ENCODE peak calls at places on chromosomes 5 and 9, in five cellular contexts. One of them, this sample, is unnamed.

GRCh38 chr5:132475939-132476852 is 14.4 kb downstream of the IRF1 start:
- DNase-seq in AG08396: no peak
- DNase-seq in activated effector memory CD4-positive, alpha-beta T cell treated with anti-CD3 and anti-CD28 coated beads, Interleukin-2, amount 50 U/mL, for 16 hours: peak
- DNase-seq in C1 segment of cervical spinal cord: no peak
- DNase-seq in iPS-NIHi11: no peak
- DNase-seq in this sample: no peak

GRCh38 chr5:79448336-79448735 is 65.6 kb downstream of the HOMER1 start:
- DNase-seq in iPS-NIHi11: no peak
- DNase-seq in C1 segment of cervical spinal cord: no peak
- DNase-seq in AG08396: peak
- DNase-seq in activated effector memory CD4-positive, alpha-beta T cell treated with anti-CD3 and anti-CD28 coated beads, Interleukin-2, amount 50 U/mL, for 16 hours: no peak
- DNase-seq in this sample: no peak

GRCh38 chr9:8533681-8534080 is 734.1 kb upstream of the DMAC1 start:
- DNase-seq in C1 segment of cervical spinal cord: no peak
- DNase-seq in AG08396: no peak
- DNase-seq in iPS-NIHi11: no peak
- DNase-seq in activated effector memory CD4-positive, alpha-beta T cell treated with anti-CD3 and anti-CD28 coated beads, Interleukin-2, amount 50 U/mL, for 16 hours: no peak
- DNase-seq in this sample: no peak

GRCh38 chr5:126656397-126657007 is 55.8 kb downstream of the PHAX start:
- DNase-seq in C1 segment of cervical spinal cord: no peak
- DNase-seq in AG08396: peak
- DNase-seq in activated effector memory CD4-positive, alpha-beta T cell treated with anti-CD3 and anti-CD28 coated beads, Interleukin-2, amount 50 U/mL, for 16 hours: peak
- DNase-seq in iPS-NIHi11: peak
- DNase-seq in this sample: no peak

GRCh38 chr9:132543251-132543650 is 39.2 kb upstream of the BARHL1 start:
- DNase-seq in iPS-NIHi11: no peak
- DNase-seq in AG08396: no peak
- DNase-seq in activated effector memory CD4-positive, alpha-beta T cell treated with anti-CD3 and anti-CD28 coated beads, Interleukin-2, amount 50 U/mL, for 16 hours: no peak
- DNase-seq in C1 segment of cervical spinal cord: no peak
- DNase-seq in this sample: no peak

GRCh38 chr5:35285435-35285834 is 55.1 kb upstream of the PRLR start:
- DNase-seq in activated effector memory CD4-positive, alpha-beta T cell treated with anti-CD3 and anti-CD28 coated beads, Interleukin-2, amount 50 U/mL, for 16 hours: no peak
- DNase-seq in C1 segment of cervical spinal cord: no peak
- DNase-seq in AG08396: no peak
- DNase-seq in iPS-NIHi11: no peak
- DNase-seq in this sample: no peak

GRCh38 chr5:115423541-115423940 is 121.0 kb downstream of the FEM1C start:
- DNase-seq in activated effector memory CD4-positive, alpha-beta T cell treated with anti-CD3 and anti-CD28 coated beads, Interleukin-2, amount 50 U/mL, for 16 hours: no peak
- DNase-seq in AG08396: no peak
- DNase-seq in C1 segment of cervical spinal cord: no peak
- DNase-seq in iPS-NIHi11: no peak
- DNase-seq in this sample: no peak

GRCh38 chr5:62354028-62354874 is 48.2 kb downstream of the KIF2A start:
- DNase-seq in C1 segment of cervical spinal cord: no peak
- DNase-seq in AG08396: peak
- DNase-seq in activated effector memory CD4-positive, alpha-beta T cell treated with anti-CD3 and anti-CD28 coated beads, Interleukin-2, amount 50 U/mL, for 16 hours: no peak
- DNase-seq in iPS-NIHi11: no peak
- DNase-seq in this sample: no peak

GRCh38 chr5:14405267-14405666 is 176.3 kb upstream of the OTULINL start:
- DNase-seq in iPS-NIHi11: peak
- DNase-seq in C1 segment of cervical spinal cord: no peak
- DNase-seq in AG08396: no peak
- DNase-seq in activated effector memory CD4-positive, alpha-beta T cell treated with anti-CD3 and anti-CD28 coated beads, Interleukin-2, amount 50 U/mL, for 16 hours: no peak
- DNase-seq in this sample: no peak

GRCh38 chr9:120935383-120935857 is 8.8 kb upstream of the TRAF1 start:
- DNase-seq in iPS-NIHi11: peak
- DNase-seq in AG08396: peak
- DNase-seq in C1 segment of cervical spinal cord: peak
- DNase-seq in activated effector memory CD4-positive, alpha-beta T cell treated with anti-CD3 and anti-CD28 coated beads, Interleukin-2, amount 50 U/mL, for 16 hours: peak
- DNase-seq in this sample: peak

GRCh38 chr9:133147412-133148271 is 16.1 kb downstream of the GBGT1 start:
- DNase-seq in C1 segment of cervical spinal cord: no peak
- DNase-seq in activated effector memory CD4-positive, alpha-beta T cell treated with anti-CD3 and anti-CD28 coated beads, Interleukin-2, amount 50 U/mL, for 16 hours: peak
- DNase-seq in iPS-NIHi11: peak
- DNase-seq in AG08396: peak
- DNase-seq in this sample: peak

GRCh38 chr5:73641811-73642210 is 15.8 kb downstream of the ARHGEF28 start:
- DNase-seq in iPS-NIHi11: no peak
- DNase-seq in activated effector memory CD4-positive, alpha-beta T cell treated with anti-CD3 and anti-CD28 coated beads, Interleukin-2, amount 50 U/mL, for 16 hours: no peak
- DNase-seq in AG08396: no peak
- DNase-seq in C1 segment of cervical spinal cord: no peak
- DNase-seq in this sample: no peak

GRCh38 chr5:124630767-124631704 is 115.4 kb downstream of the ZNF608 start:
- DNase-seq in iPS-NIHi11: no peak
- DNase-seq in AG08396: no peak
- DNase-seq in C1 segment of cervical spinal cord: no peak
- DNase-seq in activated effector memory CD4-positive, alpha-beta T cell treated with anti-CD3 and anti-CD28 coated beads, Interleukin-2, amount 50 U/mL, for 16 hours: no peak
- DNase-seq in this sample: no peak

GRCh38 chr9:3478549-3478953 is 47.2 kb downstream of the RFX3 start:
- DNase-seq in C1 segment of cervical spinal cord: no peak
- DNase-seq in iPS-NIHi11: peak
- DNase-seq in AG08396: no peak
- DNase-seq in activated effector memory CD4-positive, alpha-beta T cell treated with anti-CD3 and anti-CD28 coated beads, Interleukin-2, amount 50 U/mL, for 16 hours: no peak
- DNase-seq in this sample: no peak

GRCh38 chr5:5014836-5015235 is 125.3 kb upstream of the ADAMTS16 start:
- DNase-seq in activated effector memory CD4-positive, alpha-beta T cell treated with anti-CD3 and anti-CD28 coated beads, Interleukin-2, amount 50 U/mL, for 16 hours: no peak
- DNase-seq in iPS-NIHi11: peak
- DNase-seq in AG08396: no peak
- DNase-seq in C1 segment of cervical spinal cord: no peak
- DNase-seq in this sample: no peak

GRCh38 chr5:72991394-72991793 is 35.6 kb downstream of the FCHO2 start:
- DNase-seq in activated effector memory CD4-positive, alpha-beta T cell treated with anti-CD3 and anti-CD28 coated beads, Interleukin-2, amount 50 U/mL, for 16 hours: no peak
- DNase-seq in iPS-NIHi11: no peak
- DNase-seq in C1 segment of cervical spinal cord: no peak
- DNase-seq in AG08396: no peak
- DNase-seq in this sample: no peak

GRCh38 chr5:13081116-13081515 is 863.4 kb downstream of the DNAH5 start:
- DNase-seq in C1 segment of cervical spinal cord: no peak
- DNase-seq in iPS-NIHi11: no peak
- DNase-seq in activated effector memory CD4-positive, alpha-beta T cell treated with anti-CD3 and anti-CD28 coated beads, Interleukin-2, amount 50 U/mL, for 16 hours: no peak
- DNase-seq in AG08396: no peak
- DNase-seq in this sample: no peak

GRCh38 chr9:2356391-2356790 is 265.2 kb upstream of the VLDLR start:
- DNase-seq in AG08396: no peak
- DNase-seq in activated effector memory CD4-positive, alpha-beta T cell treated with anti-CD3 and anti-CD28 coated beads, Interleukin-2, amount 50 U/mL, for 16 hours: no peak
- DNase-seq in C1 segment of cervical spinal cord: no peak
- DNase-seq in iPS-NIHi11: no peak
- DNase-seq in this sample: no peak

GRCh38 chr9:36985061-36985768 is 48.9 kb downstream of the PAX5 start:
- DNase-seq in AG08396: no peak
- DNase-seq in iPS-NIHi11: no peak
- DNase-seq in activated effector memory CD4-positive, alpha-beta T cell treated with anti-CD3 and anti-CD28 coated beads, Interleukin-2, amount 50 U/mL, for 16 hours: peak
- DNase-seq in C1 segment of cervical spinal cord: no peak
- DNase-seq in this sample: no peak

GRCh38 chr9:101375546-101375945 is 9.3 kb downstream of the BAAT start:
- DNase-seq in activated effector memory CD4-positive, alpha-beta T cell treated with anti-CD3 and anti-CD28 coated beads, Interleukin-2, amount 50 U/mL, for 16 hours: no peak
- DNase-seq in C1 segment of cervical spinal cord: no peak
- DNase-seq in AG08396: no peak
- DNase-seq in iPS-NIHi11: no peak
- DNase-seq in this sample: no peak

GRCh38 chr5:113212244-113212920 is 222.4 kb downstream of the TSSK1B start:
- DNase-seq in AG08396: no peak
- DNase-seq in C1 segment of cervical spinal cord: no peak
- DNase-seq in iPS-NIHi11: no peak
- DNase-seq in activated effector memory CD4-positive, alpha-beta T cell treated with anti-CD3 and anti-CD28 coated beads, Interleukin-2, amount 50 U/mL, for 16 hours: no peak
- DNase-seq in this sample: peak

GRCh38 chr9:137221477-137222111 is 446 bp downstream of the RNF208 start:
- DNase-seq in iPS-NIHi11: peak
- DNase-seq in activated effector memory CD4-positive, alpha-beta T cell treated with anti-CD3 and anti-CD28 coated beads, Interleukin-2, amount 50 U/mL, for 16 hours: no peak
- DNase-seq in AG08396: no peak
- DNase-seq in C1 segment of cervical spinal cord: no peak
- DNase-seq in this sample: peak

GRCh38 chr5:87705876-87706275 is 293.1 kb upstream of the CCNH start:
- DNase-seq in iPS-NIHi11: no peak
- DNase-seq in AG08396: no peak
- DNase-seq in activated effector memory CD4-positive, alpha-beta T cell treated with anti-CD3 and anti-CD28 coated beads, Interleukin-2, amount 50 U/mL, for 16 hours: no peak
- DNase-seq in C1 segment of cervical spinal cord: no peak
- DNase-seq in this sample: no peak

GRCh38 chr5:107456281-107456715 is 214.4 kb downstream of the EFNA5 start:
- DNase-seq in activated effector memory CD4-positive, alpha-beta T cell treated with anti-CD3 and anti-CD28 coated beads, Interleukin-2, amount 50 U/mL, for 16 hours: no peak
- DNase-seq in C1 segment of cervical spinal cord: no peak
- DNase-seq in iPS-NIHi11: no peak
- DNase-seq in AG08396: no peak
- DNase-seq in this sample: peak

GRCh38 chr5:172904643-172905345 is 54.4 kb upstream of the RPL26L1 start:
- DNase-seq in iPS-NIHi11: peak
- DNase-seq in C1 segment of cervical spinal cord: no peak
- DNase-seq in AG08396: peak
- DNase-seq in activated effector memory CD4-positive, alpha-beta T cell treated with anti-CD3 and anti-CD28 coated beads, Interleukin-2, amount 50 U/mL, for 16 hours: no peak
- DNase-seq in this sample: no peak

GRCh38 chr5:82340799-82341198 is 62.6 kb upstream of the RPS23 start:
- DNase-seq in C1 segment of cervical spinal cord: no peak
- DNase-seq in AG08396: no peak
- DNase-seq in activated effector memory CD4-positive, alpha-beta T cell treated with anti-CD3 and anti-CD28 coated beads, Interleukin-2, amount 50 U/mL, for 16 hours: no peak
- DNase-seq in iPS-NIHi11: no peak
- DNase-seq in this sample: no peak

GRCh38 chr5:38009754-38010386 is 170.0 kb upstream of the GDNF start:
- DNase-seq in C1 segment of cervical spinal cord: no peak
- DNase-seq in AG08396: no peak
- DNase-seq in iPS-NIHi11: no peak
- DNase-seq in activated effector memory CD4-positive, alpha-beta T cell treated with anti-CD3 and anti-CD28 coated beads, Interleukin-2, amount 50 U/mL, for 16 hours: no peak
- DNase-seq in this sample: no peak

GRCh38 chr9:18250051-18250450 is 223.9 kb upstream of the ADAMTSL1 start:
- DNase-seq in C1 segment of cervical spinal cord: no peak
- DNase-seq in iPS-NIHi11: no peak
- DNase-seq in AG08396: no peak
- DNase-seq in activated effector memory CD4-positive, alpha-beta T cell treated with anti-CD3 and anti-CD28 coated beads, Interleukin-2, amount 50 U/mL, for 16 hours: no peak
- DNase-seq in this sample: no peak

GRCh38 chr5:2299388-2300220 is 416.9 kb upstream of the IRX4 start:
- DNase-seq in activated effector memory CD4-positive, alpha-beta T cell treated with anti-CD3 and anti-CD28 coated beads, Interleukin-2, amount 50 U/mL, for 16 hours: no peak
- DNase-seq in iPS-NIHi11: no peak
- DNase-seq in C1 segment of cervical spinal cord: no peak
- DNase-seq in AG08396: no peak
- DNase-seq in this sample: no peak

GRCh38 chr9:99694393-99694792 is 127.3 kb upstream of the NR4A3 start:
- DNase-seq in AG08396: no peak
- DNase-seq in activated effector memory CD4-positive, alpha-beta T cell treated with anti-CD3 and anti-CD28 coated beads, Interleukin-2, amount 50 U/mL, for 16 hours: no peak
- DNase-seq in iPS-NIHi11: no peak
- DNase-seq in C1 segment of cervical spinal cord: no peak
- DNase-seq in this sample: no peak

GRCh38 chr5:86613459-86613858 is 4.3 kb upstream of the COX7C start:
- DNase-seq in C1 segment of cervical spinal cord: no peak
- DNase-seq in AG08396: no peak
- DNase-seq in activated effector memory CD4-positive, alpha-beta T cell treated with anti-CD3 and anti-CD28 coated beads, Interleukin-2, amount 50 U/mL, for 16 hours: no peak
- DNase-seq in iPS-NIHi11: no peak
- DNase-seq in this sample: no peak

GRCh38 chr9:123657921-123658320 is 272.0 kb downstream of the DENND1A start:
- DNase-seq in activated effector memory CD4-positive, alpha-beta T cell treated with anti-CD3 and anti-CD28 coated beads, Interleukin-2, amount 50 U/mL, for 16 hours: no peak
- DNase-seq in iPS-NIHi11: no peak
- DNase-seq in C1 segment of cervical spinal cord: no peak
- DNase-seq in AG08396: no peak
- DNase-seq in this sample: no peak

GRCh38 chr5:151692312-151692711 is 5.6 kb upstream of the SPARC start:
- DNase-seq in C1 segment of cervical spinal cord: no peak
- DNase-seq in iPS-NIHi11: no peak
- DNase-seq in activated effector memory CD4-positive, alpha-beta T cell treated with anti-CD3 and anti-CD28 coated beads, Interleukin-2, amount 50 U/mL, for 16 hours: no peak
- DNase-seq in AG08396: no peak
- DNase-seq in this sample: peak

GRCh38 chr9:115730396-115730795 is 423.2 kb upstream of the PAPPA start:
- DNase-seq in iPS-NIHi11: no peak
- DNase-seq in activated effector memory CD4-positive, alpha-beta T cell treated with anti-CD3 and anti-CD28 coated beads, Interleukin-2, amount 50 U/mL, for 16 hours: no peak
- DNase-seq in C1 segment of cervical spinal cord: no peak
- DNase-seq in AG08396: no peak
- DNase-seq in this sample: no peak

GRCh38 chr9:124532897-124533296 is 25.7 kb upstream of the NR5A1 start:
- DNase-seq in activated effector memory CD4-positive, alpha-beta T cell treated with anti-CD3 and anti-CD28 coated beads, Interleukin-2, amount 50 U/mL, for 16 hours: no peak
- DNase-seq in iPS-NIHi11: no peak
- DNase-seq in C1 segment of cervical spinal cord: no peak
- DNase-seq in AG08396: no peak
- DNase-seq in this sample: no peak

GRCh38 chr9:120424248-120424647 is 155.7 kb downstream of the CDK5RAP2 start:
- DNase-seq in C1 segment of cervical spinal cord: no peak
- DNase-seq in activated effector memory CD4-positive, alpha-beta T cell treated with anti-CD3 and anti-CD28 coated beads, Interleukin-2, amount 50 U/mL, for 16 hours: no peak
- DNase-seq in AG08396: no peak
- DNase-seq in iPS-NIHi11: no peak
- DNase-seq in this sample: no peak

GRCh38 chr9:38682713-38683112 is 37.2 kb downstream of the FAM240B start:
- DNase-seq in activated effector memory CD4-positive, alpha-beta T cell treated with anti-CD3 and anti-CD28 coated beads, Interleukin-2, amount 50 U/mL, for 16 hours: no peak
- DNase-seq in AG08396: peak
- DNase-seq in iPS-NIHi11: peak
- DNase-seq in C1 segment of cervical spinal cord: no peak
- DNase-seq in this sample: no peak

GRCh38 chr9:69174645-69175487 is 789 bp downstream of the TJP2 start:
- DNase-seq in AG08396: peak
- DNase-seq in activated effector memory CD4-positive, alpha-beta T cell treated with anti-CD3 and anti-CD28 coated beads, Interleukin-2, amount 50 U/mL, for 16 hours: peak
- DNase-seq in C1 segment of cervical spinal cord: no peak
- DNase-seq in iPS-NIHi11: peak
- DNase-seq in this sample: peak

This sample was measured in DMS79 treated with DMSO at 0.1 percent for 48 hours.